ENCODE peak calls at places on chromosomes 16 and 17, in four cellular contexts. V is astrocyte, I is MM.1S, R is mammary epithelial cell. E is an unnamed sample. For H3K4me1, the result is how much of the 10 kb centered on the place peaks cover.

GRCh38 chr17:8062807-8063483 is 24.1 kb downstream of the ALOX15B start:
- DNase-seq in V (no peak), I (no peak), R (no peak), E (no peak)

GRCh38 chr17:82429824-82430223 is 11.4 kb upstream of the OGFOD3 start:
- DNase-seq in V (no peak), I (no peak), R (no peak), E (no peak)

GRCh38 chr16:63876096-63876495 is 1245.8 kb downstream of the CDH11 start:
- DNase-seq in V (no peak), I (no peak), R (no peak), E (no peak)

GRCh38 chr17:65670667-65671371 is 109.4 kb upstream of the AXIN2 start:
- DNase-seq in V (peak), I (no peak), R (no peak), E (no peak)

GRCh38 chr17:49703557-49704277 is 4.0 kb downstream of the SLC35B1 start:
- DNase-seq in V (peak), I (peak), R (peak), E (peak)

GRCh38 chr17:17751489-17751995 is 70.3 kb downstream of the RAI1 start:
- DNase-seq in V (no peak), I (no peak), R (no peak), E (no peak)

GRCh38 chr16:67546761-67547422 is 15.4 kb upstream of the CTCF start:
- DNase-seq in V (no peak), I (peak), R (peak), E (peak)

GRCh38 chr16:81447383-81448101 is 2.9 kb downstream of the CMIP start:
- DNase-seq in V (peak), I (no peak), R (peak), E (peak)

GRCh38 chr16:29995330-29995910 is at the start of gene HIRIP3:
- DNase-seq in V (peak), I (peak), R (peak), E (peak)

GRCh38 chr16:66976746-66977145 is 11.6 kb upstream of the CES4A start:
- DNase-seq in V (no peak), I (no peak), R (no peak), E (peak)

GRCh38 chr16:87436225-87437172 is 44.4 kb downstream of the MAP1LC3B start:
- DNase-seq in V (peak), I (no peak), R (no peak), E (no peak)

GRCh38 chr17:652310-652709 is 62.3 kb downstream of the VPS53 start:
- DNase-seq in V (peak), I (no peak), R (no peak), E (no peak)

GRCh38 chr17:8712698-8713097 is 31.9 kb downstream of the CCDC42 start:
- DNase-seq in V (no peak), I (no peak), R (no peak), E (no peak)

GRCh38 chr16:20928774-20929411 is 28.3 kb downstream of the LYRM1 start:
- DNase-seq in V (peak), I (no peak), R (no peak), E (no peak)

GRCh38 chr17:52138350-52138749 is 20.2 kb downstream of the CA10 start:
- DNase-seq in V (no peak), I (no peak), R (peak), E (no peak)

DNA sequence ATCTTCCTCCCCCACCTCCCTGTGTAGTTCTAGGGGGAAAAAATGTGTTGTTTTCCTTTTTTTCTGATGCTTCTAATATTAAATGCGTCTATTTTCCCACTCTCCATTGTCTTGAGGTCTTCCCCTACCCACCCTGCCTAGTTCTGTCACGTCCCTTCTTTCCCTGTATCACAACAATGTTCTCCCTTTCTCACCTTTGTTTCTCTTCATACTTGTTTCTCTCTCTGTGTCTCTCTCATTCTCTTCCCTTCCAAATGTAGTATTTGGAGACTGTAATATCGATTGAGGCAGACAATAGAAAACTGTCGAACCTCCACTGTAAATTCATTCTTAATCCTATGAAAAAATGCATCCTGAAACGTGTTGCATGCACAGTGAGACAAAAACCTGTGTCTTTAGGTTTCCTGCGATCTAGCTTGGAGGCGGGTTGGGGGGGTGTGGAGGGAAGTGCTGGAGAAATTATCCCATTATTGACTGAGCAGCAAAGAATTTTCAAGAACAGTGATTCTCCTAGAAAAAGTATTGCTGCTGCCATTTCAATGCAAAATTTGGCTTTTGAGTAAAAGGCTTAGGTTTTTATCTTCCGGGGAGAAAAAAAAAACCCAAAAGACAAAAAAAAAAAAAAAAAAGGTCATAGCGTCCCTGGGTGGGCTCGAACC is 1.3 kb upstream of the PSMB3 start:
- DNase-seq in V (no peak), I (peak), R (peak), E (peak)
- H2AFZ ChIP-seq in V (peak), I (peak), R (peak), E (peak)

GRCh38 chr16:3641801-3642396 is 12.6 kb upstream of the DNASE1 start:
- DNase-seq in V (no peak), I (no peak), R (no peak), E (no peak)

GRCh38 chr16:3640207-3640606 is 14.3 kb upstream of the DNASE1 start:
- DNase-seq in V (no peak), I (no peak), R (no peak), E (no peak)

GRCh38 chr16:3640632-3641501 is 13.6 kb upstream of the DNASE1 start:
- DNase-seq in V (no peak), I (no peak), R (no peak), E (no peak)

GRCh38 chr16:3643095-3643730 is 11.3 kb upstream of the DNASE1 start:
- DNase-seq in V (no peak), I (no peak), R (no peak), E (no peak)

DNA sequence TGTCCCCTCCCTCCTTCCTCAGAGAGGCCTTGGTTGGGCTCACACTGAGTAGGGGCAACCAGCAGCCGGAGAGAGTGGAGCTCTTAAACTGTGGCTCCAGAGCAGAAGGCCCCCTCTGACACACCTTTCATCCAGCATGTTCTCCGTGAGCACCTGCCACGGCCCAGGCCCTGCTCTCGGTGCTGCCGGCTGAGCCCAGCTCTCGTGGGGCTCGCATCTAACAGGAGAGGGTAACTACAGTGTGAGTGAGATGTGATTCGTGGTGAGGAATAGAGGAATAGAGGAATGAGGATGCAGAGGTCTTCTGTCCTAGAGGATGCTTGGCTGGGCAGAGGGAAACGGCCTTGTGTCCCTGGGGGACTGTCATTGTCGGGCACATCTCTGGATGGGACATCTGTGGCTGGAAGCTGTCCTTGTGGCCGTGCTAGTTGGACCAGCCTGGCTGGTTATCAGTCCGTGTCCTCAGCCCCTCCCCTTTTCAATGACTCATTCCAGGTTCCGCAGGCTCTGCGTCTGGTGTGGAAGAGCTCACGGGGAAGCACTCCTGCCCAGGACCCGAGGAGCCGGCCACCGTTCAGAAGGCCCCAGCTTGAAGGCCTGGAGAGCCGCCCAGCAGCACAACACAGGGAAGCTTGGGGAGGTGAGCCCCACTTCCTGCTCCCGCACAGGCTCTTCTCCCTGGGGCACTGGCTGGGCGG is 11.9 kb upstream of the DNASE1 start:
- DNase-seq in V (peak), I (no peak), R (peak), E (no peak)
- H3K4me1 ChIP-seq in V (under half), I (under half), R (under half), E (under half)

DNA sequence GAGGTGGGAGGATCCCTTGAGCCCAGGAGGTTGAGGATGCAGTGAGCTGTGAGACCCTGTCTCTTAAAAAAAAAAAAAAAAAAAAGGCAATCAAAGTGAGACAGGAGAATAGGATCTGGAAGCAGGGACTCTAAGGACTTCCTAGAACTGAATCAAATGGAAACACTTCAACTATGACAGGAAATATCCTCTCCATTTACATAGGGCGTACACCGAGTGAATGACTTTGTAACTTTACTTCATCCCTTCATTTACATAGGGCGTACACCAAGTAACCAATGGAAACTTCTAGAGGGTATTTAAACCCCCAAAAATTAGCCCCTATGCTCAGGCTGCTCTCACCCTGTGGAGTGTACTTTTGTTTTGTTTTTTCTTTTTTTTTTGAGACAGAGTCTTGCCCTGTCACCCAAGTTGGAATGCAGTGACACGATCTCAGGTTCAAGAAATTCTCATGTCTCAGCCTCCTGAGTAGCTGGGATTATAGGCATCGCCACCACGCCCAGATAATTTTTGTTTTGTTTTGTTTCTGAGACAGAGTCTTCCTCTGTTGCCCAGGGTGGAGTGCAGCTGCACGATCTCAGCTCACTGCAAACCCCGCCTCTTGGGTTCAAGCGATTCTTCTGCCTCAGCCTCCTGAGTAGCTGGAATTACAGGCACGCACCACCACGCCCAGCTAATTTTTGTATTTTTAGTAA is 9.5 kb upstream of the PRPSAP1 start:
- DNase-seq in V (no peak), I (no peak), R (no peak), E (no peak)
- H2AFZ ChIP-seq in V (no peak), I (no peak), R (no peak), E (no peak)

GRCh38 chr17:2602597-2603017 is 9.2 kb downstream of the PAFAH1B1 start:
- DNase-seq in V (peak), I (no peak), R (no peak), E (no peak)
- H3K4me1 ChIP-seq in V (under half), I (under half), R (under half), E (under half)